ENCODE peak calls at places on chromosomes 3 and 15, in eight cellular contexts. One of them, this sample, is unnamed.

GRCh38 chr15:68623301-68623892 is 44.6 kb downstream of the CORO2B start:
- DNase-seq in heart left ventricle: no peak
- DNase-seq in psoas muscle: peak; percentile 72
- DNase-seq in CD4-positive, CD25-positive, alpha-beta regulatory T cell: no peak
- DNase-seq in choroid plexus epithelial cell: peak; percentile 64
- DNase-seq in foreskin fibroblast: no peak
- DNase-seq in body of pancreas: no peak
- DNase-seq in vagina: no peak
- DNase-seq in this sample: no peak

GRCh38 chr15:90716976-90717821 is at the start of gene BLM:
- DNase-seq in heart left ventricle: peak; percentile 96
- DNase-seq in psoas muscle: peak; percentile 98
- DNase-seq in CD4-positive, CD25-positive, alpha-beta regulatory T cell: peak; percentile 93
- DNase-seq in choroid plexus epithelial cell: peak; percentile 98
- DNase-seq in foreskin fibroblast: peak; percentile 99
- DNase-seq in body of pancreas: peak; percentile 97
- DNase-seq in vagina: peak; percentile 98
- DNase-seq in this sample: peak; percentile 96

GRCh38 chr15:99584081-99584600 is 18.4 kb downstream of the MEF2A start:
- DNase-seq in heart left ventricle: no peak
- DNase-seq in psoas muscle: no peak
- DNase-seq in CD4-positive, CD25-positive, alpha-beta regulatory T cell: no peak
- DNase-seq in choroid plexus epithelial cell: no peak
- DNase-seq in foreskin fibroblast: no peak
- DNase-seq in body of pancreas: no peak
- DNase-seq in vagina: no peak
- DNase-seq in this sample: no peak

GRCh38 chr3:170811928-170812591 is 57.9 kb downstream of the RPL22L1 start:
- DNase-seq in heart left ventricle: peak; percentile 35
- DNase-seq in psoas muscle: peak; percentile 56
- DNase-seq in CD4-positive, CD25-positive, alpha-beta regulatory T cell: peak; percentile 40
- DNase-seq in choroid plexus epithelial cell: peak; percentile 95
- DNase-seq in foreskin fibroblast: peak; percentile 94
- DNase-seq in body of pancreas: peak; percentile 79
- DNase-seq in vagina: no peak
- DNase-seq in this sample: peak; percentile 81

GRCh38 chr3:24479816-24480215 is 14.8 kb downstream of the THRB start:
- DNase-seq in heart left ventricle: no peak
- DNase-seq in psoas muscle: no peak
- DNase-seq in CD4-positive, CD25-positive, alpha-beta regulatory T cell: no peak
- DNase-seq in choroid plexus epithelial cell: no peak
- DNase-seq in foreskin fibroblast: no peak
- DNase-seq in body of pancreas: no peak
- DNase-seq in vagina: no peak
- DNase-seq in this sample: no peak

GRCh38 chr15:86235667-86236066 is 156.0 kb downstream of the AGBL1 start:
- DNase-seq in heart left ventricle: no peak
- DNase-seq in psoas muscle: no peak
- DNase-seq in CD4-positive, CD25-positive, alpha-beta regulatory T cell: no peak
- DNase-seq in choroid plexus epithelial cell: no peak
- DNase-seq in foreskin fibroblast: no peak
- DNase-seq in body of pancreas: no peak
- DNase-seq in vagina: no peak
- DNase-seq in this sample: no peak

GRCh38 chr15:43828061-43828657 is 1.4 kb downstream of the WDR76 start:
- DNase-seq in heart left ventricle: no peak
- DNase-seq in psoas muscle: no peak
- DNase-seq in CD4-positive, CD25-positive, alpha-beta regulatory T cell: no peak
- DNase-seq in choroid plexus epithelial cell: peak; percentile 21
- DNase-seq in foreskin fibroblast: peak; percentile 37
- DNase-seq in body of pancreas: no peak
- DNase-seq in vagina: no peak
- DNase-seq in this sample: no peak

GRCh38 chr3:184808021-184808420 is 3.9 kb upstream of the VPS8 start:
- DNase-seq in heart left ventricle: no peak
- DNase-seq in psoas muscle: no peak
- DNase-seq in CD4-positive, CD25-positive, alpha-beta regulatory T cell: no peak
- DNase-seq in choroid plexus epithelial cell: no peak
- DNase-seq in foreskin fibroblast: no peak
- DNase-seq in body of pancreas: no peak
- DNase-seq in vagina: no peak
- DNase-seq in this sample: no peak

GRCh38 chr3:5226783-5227182 is 39.3 kb downstream of the EDEM1 start:
- DNase-seq in heart left ventricle: no peak
- DNase-seq in psoas muscle: no peak
- DNase-seq in CD4-positive, CD25-positive, alpha-beta regulatory T cell: no peak
- DNase-seq in choroid plexus epithelial cell: peak; percentile 64
- DNase-seq in foreskin fibroblast: peak; percentile 50
- DNase-seq in body of pancreas: no peak
- DNase-seq in vagina: no peak
- DNase-seq in this sample: no peak

GRCh38 chr3:62679988-62680387 is 195.2 kb downstream of the CADPS start:
- DNase-seq in heart left ventricle: no peak
- DNase-seq in psoas muscle: no peak
- DNase-seq in CD4-positive, CD25-positive, alpha-beta regulatory T cell: no peak
- DNase-seq in choroid plexus epithelial cell: no peak
- DNase-seq in foreskin fibroblast: no peak
- DNase-seq in body of pancreas: no peak
- DNase-seq in vagina: no peak
- DNase-seq in this sample: no peak

DNA sequence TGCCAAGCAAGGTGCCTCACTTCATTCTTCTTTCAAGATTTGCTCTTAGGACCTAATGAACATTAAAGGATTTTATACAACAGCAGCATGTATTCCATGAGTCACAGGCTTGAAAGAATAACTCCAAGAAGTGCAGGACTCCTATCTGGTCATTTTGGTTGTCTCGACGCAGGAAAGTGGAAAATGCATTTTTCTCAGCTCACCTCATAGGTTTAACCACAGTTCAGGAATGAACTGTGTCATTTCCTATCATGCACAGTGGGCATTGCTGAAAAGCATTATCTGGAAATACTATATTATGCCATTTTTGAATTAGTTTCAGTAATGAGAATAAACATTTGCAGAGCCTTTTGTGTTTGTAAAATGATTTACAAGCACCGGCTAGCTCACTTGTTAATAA is 98.7 kb upstream of the BFSP2 start:
- DNase-seq in heart left ventricle: no peak
- DNase-seq in psoas muscle: no peak
- DNase-seq in CD4-positive, CD25-positive, alpha-beta regulatory T cell: no peak
- DNase-seq in choroid plexus epithelial cell: peak; percentile 85
- DNase-seq in foreskin fibroblast: peak; percentile 69
- DNase-seq in body of pancreas: no peak
- DNase-seq in vagina: no peak
- DNase-seq in this sample: peak; percentile 96
- H3K4me3 ChIP-seq in heart left ventricle: no peak overlapping the region
- H3K4me3 ChIP-seq in psoas muscle: no peak overlapping the region
- H3K4me3 ChIP-seq in CD4-positive, CD25-positive, alpha-beta regulatory T cell: no peak overlapping the region
- H3K4me3 ChIP-seq in choroid plexus epithelial cell: no peak overlapping the region
- H3K4me3 ChIP-seq in foreskin fibroblast: no peak overlapping the region
- H3K4me3 ChIP-seq in body of pancreas: no peak overlapping the region
- H3K4me3 ChIP-seq in vagina: no peak overlapping the region
- H3K4me3 ChIP-seq in this sample: peak overlapping the region; percentile 0

GRCh38 chr3:128568602-128569490 is 75.8 kb upstream of the GATA2 start:
- DNase-seq in heart left ventricle: no peak
- DNase-seq in psoas muscle: no peak
- DNase-seq in CD4-positive, CD25-positive, alpha-beta regulatory T cell: no peak
- DNase-seq in choroid plexus epithelial cell: no peak
- DNase-seq in foreskin fibroblast: no peak
- DNase-seq in body of pancreas: no peak
- DNase-seq in vagina: no peak
- DNase-seq in this sample: no peak
- H3K4me3 ChIP-seq in heart left ventricle: no peak overlapping the region
- H3K4me3 ChIP-seq in psoas muscle: no peak overlapping the region
- H3K4me3 ChIP-seq in CD4-positive, CD25-positive, alpha-beta regulatory T cell: no peak overlapping the region
- H3K4me3 ChIP-seq in choroid plexus epithelial cell: no peak overlapping the region
- H3K4me3 ChIP-seq in foreskin fibroblast: no peak overlapping the region
- H3K4me3 ChIP-seq in body of pancreas: no peak overlapping the region
- H3K4me3 ChIP-seq in vagina: no peak overlapping the region
- H3K4me3 ChIP-seq in this sample: no peak overlapping the region

GRCh38 chr3:12486001-12486400 is 1.7 kb downstream of the TSEN2 start:
- DNase-seq in heart left ventricle: no peak
- DNase-seq in psoas muscle: no peak
- DNase-seq in CD4-positive, CD25-positive, alpha-beta regulatory T cell: no peak
- DNase-seq in choroid plexus epithelial cell: no peak
- DNase-seq in foreskin fibroblast: no peak
- DNase-seq in body of pancreas: no peak
- DNase-seq in vagina: no peak
- DNase-seq in this sample: no peak
- H3K4me3 ChIP-seq in heart left ventricle: no peak overlapping the region
- H3K4me3 ChIP-seq in psoas muscle: no peak overlapping the region
- H3K4me3 ChIP-seq in CD4-positive, CD25-positive, alpha-beta regulatory T cell: no peak overlapping the region
- H3K4me3 ChIP-seq in choroid plexus epithelial cell: no peak overlapping the region
- H3K4me3 ChIP-seq in foreskin fibroblast: no peak overlapping the region
- H3K4me3 ChIP-seq in body of pancreas: no peak overlapping the region
- H3K4me3 ChIP-seq in vagina: no peak overlapping the region
- H3K4me3 ChIP-seq in this sample: no peak overlapping the region

GRCh38 chr3:169144271-169144670 is 519.2 kb downstream of the MECOM start:
- DNase-seq in heart left ventricle: no peak
- DNase-seq in psoas muscle: no peak
- DNase-seq in CD4-positive, CD25-positive, alpha-beta regulatory T cell: no peak
- DNase-seq in choroid plexus epithelial cell: no peak
- DNase-seq in foreskin fibroblast: no peak
- DNase-seq in body of pancreas: no peak
- DNase-seq in vagina: no peak
- DNase-seq in this sample: no peak
- H3K4me3 ChIP-seq in heart left ventricle: peak overlapping the region; percentile 64
- H3K4me3 ChIP-seq in psoas muscle: peak overlapping the region; percentile 67
- H3K4me3 ChIP-seq in CD4-positive, CD25-positive, alpha-beta regulatory T cell: no peak overlapping the region
- H3K4me3 ChIP-seq in choroid plexus epithelial cell: peak overlapping the region; percentile 77
- H3K4me3 ChIP-seq in foreskin fibroblast: no peak overlapping the region
- H3K4me3 ChIP-seq in body of pancreas: peak overlapping the region; percentile 42
- H3K4me3 ChIP-seq in vagina: peak overlapping the region; percentile 40
- H3K4me3 ChIP-seq in this sample: peak overlapping the region; percentile 76